ENCODE peak calls at places on chromosome 3, in seven cellular contexts. J, Q, H, E, R, A and M are unnamed samples.

GRCh38 chr3:61417352-61417751 is 144.0 kb upstream of the PTPRG start:
- DNase-seq in J (no peak), Q (no peak), H (no peak), E (no peak), R (no peak), A (no peak), M (no peak)

GRCh38 chr3:63912768-63913588 is 795 bp upstream of the SCAANT1 start:
- DNase-seq in J (peak; percentile 75), Q (peak; percentile 44), H (peak; percentile 71), E (peak; percentile 54), R (peak; percentile 91), A (peak; percentile 78), M (peak; percentile 82)

GRCh38 chr3:150146891-150147761 is 176.4 kb upstream of the PFN2 start:
- DNase-seq in J (no peak), Q (no peak), H (no peak), E (no peak), R (no peak), A (peak; percentile 98), M (no peak)

GRCh38 chr3:150787741-150788370 is 24.9 kb upstream of the SIAH2 start:
- DNase-seq in J (peak; percentile 88), Q (peak; percentile 75), H (peak; percentile 90), E (peak; percentile 53), R (peak; percentile 96), A (peak; percentile 64), M (peak; percentile 93)

GRCh38 chr3:115146418-115147328 is at the start of gene ZBTB20:
- DNase-seq in J (peak; percentile 77), Q (peak; percentile 67), H (peak; percentile 67), E (peak; percentile 27), R (peak; percentile 95), A (peak; percentile 77), M (peak; percentile 83)

GRCh38 chr3:4540267-4540666 is 47.1 kb downstream of the ITPR1 start:
- DNase-seq in J (no peak), Q (no peak), H (no peak), E (no peak), R (no peak), A (no peak), M (no peak)

GRCh38 chr3:27556854-27557253 is 72.7 kb upstream of the SLC4A7 start:
- DNase-seq in J (no peak), Q (no peak), H (no peak), E (no peak), R (no peak), A (peak; percentile 72), M (no peak)

GRCh38 chr3:63523100-63523499 is 129.4 kb upstream of the SNTN start:
- DNase-seq in J (no peak), Q (no peak), H (no peak), E (no peak), R (no peak), A (no peak), M (no peak)

GRCh38 chr3:193118907-193119306 is 122.1 kb upstream of the PLAAT1 start:
- DNase-seq in J (no peak), Q (no peak), H (no peak), E (no peak), R (no peak), A (no peak), M (no peak)

GRCh38 chr3:153756816-153757215 is 364.4 kb upstream of the ARHGEF26 start:
- DNase-seq in J (no peak), Q (no peak), H (no peak), E (no peak), R (no peak), A (no peak), M (no peak)

GRCh38 chr3:134426660-134427181 is 52.5 kb upstream of the AMOTL2 start:
- DNase-seq in J (no peak), Q (no peak), H (no peak), E (no peak), R (no peak), A (peak; percentile 95), M (no peak)

GRCh38 chr3:29240887-29241286 is 40.0 kb upstream of the RBMS3 start:
- DNase-seq in J (no peak), Q (no peak), H (no peak), E (no peak), R (no peak), A (no peak), M (no peak)

GRCh38 chr3:15331606-15332404 is 581 bp downstream of the SH3BP5 start:
- DNase-seq in J (peak; percentile 52), Q (peak; percentile 27), H (peak; percentile 27), E (peak; percentile 19), R (peak; percentile 91), A (peak; percentile 27), M (peak; percentile 74)

GRCh38 chr3:155753038-155753647 is 8.3 kb upstream of the PLCH1 start:
- DNase-seq in J (no peak), Q (no peak), H (no peak), E (no peak), R (no peak), A (peak; percentile 39), M (no peak)

GRCh38 chr3:28267984-28268849 is 26.8 kb downstream of the CMC1 start:
- DNase-seq in J (no peak), Q (no peak), H (peak; percentile 21), E (no peak), R (no peak), A (no peak), M (peak; percentile 39)

GRCh38 chr3:55959681-55960080 is 472.6 kb upstream of the WNT5A start:
- DNase-seq in J (no peak), Q (no peak), H (no peak), E (no peak), R (no peak), A (no peak), M (no peak)

GRCh38 chr3:192892981-192893827 is 24.5 kb downstream of the MB21D2 start:
- DNase-seq in J (peak; percentile 19), Q (peak; percentile 49), H (peak; percentile 26), E (peak; percentile 74), R (no peak), A (peak; percentile 91), M (peak; percentile 68)

GRCh38 chr3:141950572-141951493 is 74.4 kb downstream of the ATP1B3 start:
- DNase-seq in J (no peak), Q (no peak), H (no peak), E (no peak), R (peak; percentile 19), A (no peak), M (no peak)

GRCh38 chr3:141312359-141313090 is 55.8 kb upstream of the ZBTB38 start:
- DNase-seq in J (no peak), Q (no peak), H (no peak), E (no peak), R (no peak), A (no peak), M (no peak)

GRCh38 chr3:116441652-116442051 is 3.6 kb downstream of the LSAMP start:
- DNase-seq in J (no peak), Q (no peak), H (no peak), E (no peak), R (no peak), A (no peak), M (no peak)
- TF ChIP-seq CTCF in J (no peak), Q (no peak), H (no peak), E (no peak), R (no peak), A (no peak), M (no peak)

GRCh38 chr3:195129644-195130492 is 141.1 kb downstream of the XXYLT1 start:
- DNase-seq in J (no peak), Q (no peak), H (no peak), E (no peak), R (no peak), A (peak; percentile 75), M (no peak)
- TF ChIP-seq POLR2A in J (no peak), Q (no peak), H (no peak), E (no peak), R (no peak), A (no peak), M (no peak)

DNA sequence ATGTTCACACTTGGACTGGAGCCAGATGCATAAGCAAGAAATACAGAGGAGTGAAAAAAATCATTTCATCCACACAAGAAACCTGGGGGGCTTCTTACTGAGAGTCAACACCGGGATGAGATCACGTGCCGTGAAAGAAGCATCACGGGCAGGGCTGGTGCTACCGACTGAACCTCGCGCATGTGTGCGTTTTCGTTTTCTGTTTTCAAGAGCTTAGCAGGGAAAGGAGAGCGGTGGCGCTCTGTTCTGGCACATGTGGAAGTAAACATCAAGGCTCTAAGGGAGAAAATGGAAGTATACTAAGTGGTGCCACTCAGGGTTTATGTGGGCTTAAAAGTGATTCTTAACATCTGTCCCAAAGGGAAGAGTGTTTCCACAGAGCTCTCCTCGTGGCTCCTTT is 55.9 kb downstream of the VGLL4 start:
- DNase-seq in J (no peak), Q (no peak), H (peak; percentile 8), E (no peak), R (no peak), A (no peak), M (no peak)
- H3K4me1 ChIP-seq in J (peaks cover 13% of the 10 kb centered on the region), Q (peaks cover 74% of the 10 kb centered on the region), H (peaks cover 49% of the 10 kb centered on the region), E (peaks cover 19% of the 10 kb centered on the region), R (peaks cover 31% of the 10 kb centered on the region), A (peaks cover 55% of the 10 kb centered on the region), M (peaks cover 57% of the 10 kb centered on the region)

GRCh38 chr3:48915296-48915695 is 3.3 kb upstream of the ARIH2 start:
- DNase-seq in J (no peak), Q (no peak), H (no peak), E (no peak), R (no peak), A (peak; percentile 68), M (no peak)

GRCh38 chr3:48919215-48920138 is 835 bp downstream of the ARIH2 start:
- DNase-seq in J (no peak), Q (peak; percentile 23), H (peak; percentile 24), E (peak; percentile 58), R (peak; percentile 90), A (peak; percentile 50), M (peak; percentile 52)

GRCh38 chr3:48918388-48919214 is at the start of gene ARIH2:
- DNase-seq in J (peak; percentile 88), Q (peak; percentile 94), H (peak; percentile 91), E (peak; percentile 89), R (peak; percentile 98), A (peak; percentile 91), M (peak; percentile 97)
- TF ChIP-seq CTCF in J (peak; percentile 4), Q (no peak), H (no peak), E (no peak), R (peak; percentile 40), A (no peak), M (peak; percentile 37)

DNA sequence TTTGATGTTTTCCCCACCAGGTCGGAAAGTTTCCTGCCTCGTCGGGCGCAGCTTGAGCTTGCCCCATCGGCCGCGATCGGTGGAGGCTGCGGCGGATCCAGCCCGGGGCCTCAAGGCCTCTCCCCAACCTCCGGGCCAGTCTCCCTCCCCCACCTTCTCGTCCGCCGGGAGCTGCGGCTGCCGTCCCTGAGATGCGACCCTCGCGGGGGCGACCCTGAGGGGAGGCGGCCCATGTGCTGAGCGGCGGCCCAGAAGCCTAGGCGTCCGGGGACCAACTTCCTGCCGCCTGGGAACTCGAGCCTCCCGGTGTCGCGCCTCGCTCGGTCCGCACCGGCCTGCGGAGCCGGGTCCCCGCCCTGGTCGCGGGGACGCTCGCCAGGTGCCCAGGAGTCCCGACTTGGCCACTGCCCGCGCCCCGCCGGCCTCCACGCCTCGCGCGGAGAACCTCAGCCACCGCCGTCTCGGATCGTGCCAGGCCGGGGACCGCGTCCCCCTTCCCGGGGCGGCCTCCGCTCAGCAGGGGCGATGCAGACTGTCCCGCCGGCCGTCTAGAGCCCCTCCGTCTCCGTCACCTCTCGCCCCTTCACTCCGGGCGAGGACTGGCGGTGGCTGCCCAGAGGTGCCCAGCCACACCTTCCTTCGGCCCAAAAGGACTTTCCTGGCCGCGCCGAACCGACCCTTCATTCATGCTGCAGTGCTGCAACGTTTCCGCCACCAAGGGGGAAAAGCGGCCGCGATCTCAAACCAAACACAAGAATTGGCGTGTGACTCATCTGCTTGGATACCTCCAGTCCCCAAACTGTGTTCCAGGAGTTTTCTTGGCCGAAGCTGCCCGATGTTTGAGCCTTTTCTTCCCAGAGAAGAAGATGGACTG is 656 bp downstream of the SLMAP start:
- DNase-seq in J (peak; percentile 58), Q (peak; percentile 32), H (peak; percentile 45), E (peak; percentile 30), R (peak; percentile 92), A (peak; percentile 74), M (peak; percentile 62)
- TF ChIP-seq POLR2A in J (no peak), Q (no peak), H (no peak), E (no peak), R (no peak), A (no peak), M (peak; percentile 43)